ENCODE peak calls at places on chromosomes 7 and 10, in four cellular contexts. G, A, K and F are unnamed samples.

GRCh38 chr10:86361134-86362128 is 5.2 kb downstream of the GRID1 start:
- DNase-seq in G (no peak), A (no peak), K (peak; percentile 1), F (no peak)

GRCh38 chr7:1402791-1403755 is 56.2 kb downstream of the MICALL2 start:
- DNase-seq in G (no peak), A (no peak), K (no peak), F (no peak)

GRCh38 chr7:152899482-152900166 is 140.1 kb downstream of the ACTR3B start:
- DNase-seq in G (no peak), A (no peak), K (no peak), F (no peak)

GRCh38 chr7:6186578-6186977 is 85.8 kb downstream of the CYTH3 start:
- DNase-seq in G (no peak), A (no peak), K (no peak), F (no peak)

GRCh38 chr7:101486764-101487458 is 124.2 kb downstream of the COL26A1 start:
- DNase-seq in G (no peak), A (no peak), K (no peak), F (no peak)

GRCh38 chr10:36779238-36779846 is 346.1 kb upstream of the ANKRD30A start:
- DNase-seq in G (no peak), A (no peak), K (peak; percentile 11), F (no peak)

GRCh38 chr10:72953687-72954086 is 919 bp downstream of the PLA2G12B start:
- DNase-seq in G (no peak), A (no peak), K (no peak), F (no peak)

GRCh38 chr7:156236181-156236889 is 404.2 kb upstream of the RNF32 start:
- DNase-seq in G (no peak), A (no peak), K (no peak), F (no peak)

GRCh38 chr7:95693551-95694333 is 78.6 kb upstream of the DYNC1I1 start:
- DNase-seq in G (no peak), A (no peak), K (no peak), F (no peak)

GRCh38 chr7:149878523-149878921 is 4.8 kb downstream of the ATP6V0E2 start:
- DNase-seq in G (no peak), A (no peak), K (no peak), F (no peak)

GRCh38 chr7:2833087-2833910 is 10.8 kb downstream of the GNA12 start:
- DNase-seq in G (no peak), A (no peak), K (no peak), F (no peak)

GRCh38 chr10:79182763-79183467 is 114.1 kb downstream of the ZMIZ1 start:
- DNase-seq in G (no peak), A (no peak), K (no peak), F (no peak)

GRCh38 chr10:73597346-73597745 is 6.2 kb upstream of the USP54 start:
- DNase-seq in G (no peak), A (no peak), K (no peak), F (no peak)